ENCODE peak calls at places on chromosomes 11 and 22, in five cellular contexts. K is IMR-90, U is endodermal cell, A is adrenal gland, Q is neural progenitor cell. V is an unnamed sample. For H3K4me1, the result is how much of the 10 kb centered on the place peaks cover.

GRCh38 chr11:111785076-111785475 is 18.9 kb upstream of the PPP2R1B start:
- DNase-seq in A (no peak), K (no peak), U (peak), Q (no peak), V (no peak)

GRCh38 chr11:1921576-1922141 is 2.2 kb downstream of the TNNT3 start:
- DNase-seq in Q (peak), U (no peak), K (no peak), A (no peak), V (no peak)

GRCh38 chr11:111982019-111982464 is 43.2 kb upstream of the DLAT start:
- DNase-seq in Q (peak), U (peak), K (peak), A (peak), V (peak)

GRCh38 chr22:26259510-26259909 is 90.2 kb downstream of the SEZ6L start:
- DNase-seq in A (no peak), K (peak), U (peak), Q (peak), V (no peak)

GRCh38 chr11:32109138-32109537 is 18.3 kb downstream of the RCN1 start:
- DNase-seq in K (peak), A (no peak), U (no peak), Q (no peak), V (no peak)

GRCh38 chr11:123430736-123431356 is 777 bp downstream of the GRAMD1B start:
- DNase-seq in A (peak), U (peak), K (peak), Q (peak), V (peak)

GRCh38 chr22:49637255-49637760 is 190.4 kb downstream of the BRD1 start:
- DNase-seq in U (no peak), A (no peak), Q (no peak), K (no peak), V (no peak)

GRCh38 chr11:73784080-73784634 is 3.5 kb upstream of the MRPL48 start:
- DNase-seq in U (peak), K (peak), A (no peak), Q (no peak), V (no peak)

GRCh38 chr11:114059278-114059983 is at the start of gene ZBTB16:
- DNase-seq in A (peak), U (peak), K (no peak), Q (peak), V (peak)

GRCh38 chr22:25085930-25086901 is 113.4 kb upstream of the CRYBB3 start:
- DNase-seq in K (no peak), Q (no peak), A (no peak), U (no peak), V (no peak)

GRCh38 chr11:114478768-114479167 is 39.5 kb downstream of the REXO2 start:
- DNase-seq in U (peak), A (no peak), Q (no peak), K (no peak), V (no peak)

GRCh38 chr11:57487920-57488319 is 27.6 kb downstream of the SLC43A1 start:
- DNase-seq in A (no peak), K (no peak), Q (no peak), U (no peak), V (no peak)

GRCh38 chr11:63917685-63918523 is 940 bp upstream of the RCOR2 start:
- DNase-seq in Q (peak), K (no peak), A (peak), U (peak), V (peak)

GRCh38 chr11:12154871-12155668 is 44.7 kb downstream of the MICAL2 start:
- DNase-seq in Q (no peak), A (no peak), U (no peak), K (no peak), V (no peak)

GRCh38 chr11:67082071-67082791 is 25.6 kb downstream of the RHOD start:
- DNase-seq in U (peak), A (no peak), Q (peak), K (no peak), V (no peak)

GRCh38 chr11:2586793-2587131 is 113.0 kb downstream of the KCNQ1OT1 start:
- DNase-seq in K (no peak), U (no peak), Q (no peak), A (peak), V (no peak)

GRCh38 chr11:112961146-112961668 is at the start of gene NCAM1:
- DNase-seq in A (peak), K (peak), Q (peak), U (peak), V (no peak)

GRCh38 chr11:86990079-86990478 is 34.9 kb upstream of the FZD4 start:
- DNase-seq in K (peak), Q (no peak), A (no peak), U (no peak), V (no peak)

GRCh38 chr22:26516503-26516902 is 4.2 kb upstream of the TFIP11 start:
- DNase-seq in A (no peak), Q (no peak), K (no peak), U (no peak), V (no peak)

GRCh38 chr22:43185860-43186261 is 1.1 kb downstream of the TTLL12 start:
- DNase-seq in Q (peak), A (peak), K (peak), U (peak), V (peak)

GRCh38 chr11:8863838-8864237 is 47.2 kb upstream of the AKIP1 start:
- DNase-seq in U (no peak), K (peak), Q (no peak), A (no peak), V (no peak)

GRCh38 chr11:72685560-72686480 is 11.6 kb upstream of the PDE2A start:
- DNase-seq in K (peak), U (peak), Q (no peak), A (no peak), V (no peak)

GRCh38 chr22:50018608-50019291 is 6.2 kb upstream of the IL17REL start:
- DNase-seq in U (no peak), Q (no peak), K (no peak), A (no peak), V (no peak)

GRCh38 chr22:28822930-28823481 is 22.6 kb upstream of the XBP1 start:
- DNase-seq in Q (peak), A (no peak), U (no peak), K (no peak), V (peak)

GRCh38 chr22:44086759-44087158 is 62.7 kb downstream of the PARVB start:
- DNase-seq in K (no peak), U (no peak), A (no peak), Q (no peak), V (no peak)

GRCh38 chr22:37464181-37464580 is 22.0 kb downstream of the MFNG start:
- DNase-seq in Q (no peak), U (no peak), K (no peak), A (no peak), V (no peak)

DNA sequence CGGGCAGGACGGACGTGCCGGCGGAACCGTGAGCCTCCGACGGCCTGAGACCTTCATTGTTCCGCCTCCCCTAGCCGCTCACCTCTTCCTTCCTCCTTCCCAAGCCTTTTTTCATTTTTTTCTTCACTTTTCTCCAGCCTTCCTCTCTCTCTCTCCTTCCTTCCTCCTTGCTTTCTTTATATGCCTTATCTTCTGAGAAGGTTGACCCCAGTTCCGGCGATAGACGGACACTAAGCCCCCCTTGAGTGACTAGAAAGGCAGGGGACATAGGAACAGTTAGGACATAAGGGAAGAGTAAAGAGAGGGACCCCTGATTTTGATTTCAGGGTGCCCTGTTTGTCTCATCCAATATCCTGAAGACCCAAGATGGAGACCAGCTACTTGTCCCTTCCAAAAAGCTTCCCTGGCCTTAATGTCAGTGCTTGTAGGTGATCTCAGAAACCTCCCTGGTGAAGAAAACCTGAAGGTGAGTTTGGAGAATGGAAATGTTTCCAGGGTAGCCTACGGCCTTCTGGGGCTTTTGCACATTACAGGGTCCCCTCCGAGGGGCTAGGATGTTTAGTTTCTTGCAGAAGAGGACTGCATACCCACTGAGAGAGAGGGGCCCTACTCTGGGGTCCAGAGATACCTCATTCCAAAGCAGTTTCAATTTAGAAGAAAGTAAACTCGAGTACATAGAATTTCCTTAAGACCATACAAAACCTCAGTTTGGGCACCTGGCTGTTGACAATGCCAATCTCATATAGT is 3.5 kb downstream of the ADM start:
- DNase-seq in K (peak), A (no peak), Q (no peak), U (peak), V (no peak)
- H3K4me1 ChIP-seq in K (under half), A (under half), Q (under half), U (under half), V (under half)

GRCh38 chr22:20782083-20782482 is 8.2 kb downstream of the SERPIND1 start:
- DNase-seq in Q (no peak), U (no peak), K (peak), A (no peak), V (no peak)

GRCh38 chr22:20783300-20783673 is 9.4 kb downstream of the SERPIND1 start:
- DNase-seq in A (no peak), K (no peak), U (no peak), Q (no peak), V (no peak)

GRCh38 chr22:20783844-20784723 is 10.2 kb downstream of the SERPIND1 start:
- DNase-seq in A (peak), K (peak), U (peak), Q (peak), V (peak)

GRCh38 chr22:20781272-20781990 is 7.5 kb downstream of the SERPIND1 start:
- DNase-seq in U (no peak), Q (no peak), A (no peak), K (peak), V (no peak)

DNA sequence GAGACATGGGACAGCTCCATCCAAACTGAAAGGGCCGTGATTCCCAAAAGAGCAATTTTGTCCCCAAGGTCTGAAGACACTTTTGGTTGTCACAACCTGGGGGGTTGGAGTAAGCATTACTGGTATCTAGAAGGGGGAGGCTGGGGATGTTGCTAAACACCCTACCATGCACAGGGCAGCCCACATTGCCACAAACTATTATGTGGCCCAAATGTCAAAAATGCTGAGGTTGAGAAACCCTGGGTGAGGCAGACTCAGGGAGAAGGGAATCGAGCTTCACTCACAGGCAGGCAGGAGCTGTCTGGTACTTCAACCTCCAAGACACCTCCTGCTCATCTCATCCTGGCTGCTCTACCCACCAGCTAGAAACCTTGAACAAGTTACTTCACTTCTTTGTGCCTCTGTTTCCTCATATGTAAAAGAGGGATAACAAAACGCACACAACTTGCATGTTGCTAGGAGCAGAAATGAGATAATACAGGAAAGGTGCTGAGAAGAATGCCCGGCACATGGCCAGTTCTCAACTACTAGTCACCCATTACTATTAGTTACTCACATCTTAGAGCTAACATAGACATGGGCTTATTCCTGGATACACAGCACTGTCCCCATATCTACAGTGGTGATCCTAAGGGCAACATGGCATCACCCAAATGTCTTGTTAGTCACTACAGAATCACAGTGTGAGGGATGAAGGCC is 8.8 kb downstream of the SERPIND1 start:
- DNase-seq in A (no peak), Q (no peak), K (no peak), U (no peak), V (no peak)
- H3K4me3 ChIP-seq in A (no peak), Q (no peak), K (no peak), U (no peak), V (no peak)

GRCh38 chr22:47150426-47150825 is 388.0 kb downstream of the TBC1D22A start:
- DNase-seq in Q (no peak), K (no peak), A (no peak), U (no peak), V (no peak)
- H3K4me1 ChIP-seq in Q (under half), K (under half), A (under half), U (under half), V (under half)

DNA sequence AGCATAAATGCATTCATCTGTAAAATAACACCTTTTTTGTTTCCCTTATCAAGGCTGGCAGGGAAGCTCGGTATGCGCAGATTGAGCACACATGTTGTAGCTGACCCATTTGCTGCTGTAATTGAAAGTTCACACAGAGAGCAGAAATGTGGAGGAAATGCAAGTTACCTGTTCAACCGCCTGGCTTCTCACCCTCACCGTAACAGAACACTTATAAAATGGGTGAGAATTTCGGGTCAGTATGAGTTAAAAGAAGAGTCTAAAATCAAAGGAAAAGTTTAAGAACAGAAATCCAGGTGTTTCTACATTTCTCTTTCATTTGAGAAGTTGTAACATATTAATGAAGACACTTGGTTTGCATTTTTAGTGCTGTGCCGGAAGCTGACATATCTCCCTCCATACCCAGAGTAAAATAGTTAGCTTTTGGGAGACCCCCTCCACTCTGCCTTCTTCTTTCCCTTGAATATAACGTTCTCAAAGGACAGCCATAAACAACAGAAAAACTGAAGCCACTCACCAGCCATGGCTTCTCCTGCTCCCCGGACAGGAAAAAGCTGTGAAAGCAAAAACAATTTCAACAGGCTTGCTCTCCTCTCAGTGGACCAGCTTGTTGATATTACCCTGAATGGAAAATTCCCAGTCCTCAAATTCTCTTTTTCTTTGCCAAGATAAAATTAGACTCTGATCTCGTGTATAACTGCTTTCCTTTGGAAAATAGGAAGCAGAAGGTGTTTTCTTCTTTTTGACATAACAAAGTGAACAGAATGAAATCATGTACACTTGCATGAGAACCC is at the start of gene CASP12:
- DNase-seq in Q (no peak), A (no peak), U (no peak), K (peak), V (no peak)
- H3K4me3 ChIP-seq in Q (no peak), A (no peak), U (no peak), K (no peak), V (no peak)

DNA sequence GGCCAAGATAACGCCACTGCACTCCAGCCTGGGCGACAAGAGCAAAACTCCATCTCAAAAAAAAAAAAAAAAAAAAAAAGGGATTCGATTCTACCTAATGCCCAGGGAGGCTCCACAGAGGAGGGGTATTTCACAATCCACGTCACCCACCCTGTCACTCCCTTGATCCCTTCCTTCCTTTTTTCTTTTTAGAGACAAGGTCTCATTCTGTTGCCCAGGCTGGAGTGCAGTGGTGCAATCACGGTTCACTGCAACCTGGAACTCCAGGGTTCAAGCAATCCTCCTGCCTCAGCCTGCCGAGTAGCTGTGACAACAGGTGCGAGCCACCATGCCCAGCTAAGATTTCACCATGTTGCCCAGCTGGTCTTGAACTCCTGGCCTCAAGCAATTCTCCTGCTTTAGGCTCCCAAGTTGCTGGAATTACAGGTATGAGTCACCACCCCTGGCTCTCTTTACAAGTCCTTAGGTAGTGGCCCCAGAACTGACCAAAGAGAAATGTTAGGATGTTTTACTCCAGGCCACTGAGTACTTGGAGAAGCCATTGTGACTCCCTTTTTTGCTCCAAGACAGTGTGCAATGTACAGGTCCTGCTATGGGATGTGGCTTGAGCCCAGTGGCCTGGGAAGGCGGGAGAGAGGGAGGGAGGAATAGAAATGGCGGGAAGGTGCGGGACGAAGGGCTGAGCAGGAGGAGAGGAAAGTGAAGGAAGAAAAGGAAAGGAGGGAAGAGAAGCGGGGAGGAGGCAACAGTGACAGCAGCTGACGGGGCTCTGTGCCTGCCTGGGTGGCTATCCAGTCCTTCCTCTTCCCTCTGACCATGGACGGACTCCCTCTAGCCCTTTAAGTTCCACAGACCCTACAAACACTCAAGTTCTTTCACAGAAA is 11.8 kb upstream of the FXYD2 start:
- DNase-seq in A (peak), K (no peak), Q (no peak), U (peak), V (no peak)
- H3K4me1 ChIP-seq in A (under half), K (under half), Q (under half), U (under half), V (under half)